ENCODE peak calls at places on chromosomes 13 and 19, in five cellular contexts. H is CD4-positive, CD25-positive, alpha-beta regulatory T cell; Y is cardiac muscle cell; Q is A673; L is AG04450. E is an unnamed sample.
A peak's percentile ranks its signal among the peaks of the same experiment; 100 is the strongest.

GRCh38 chr13:68359105-68359504 is 1129.0 kb upstream of the PCDH9 start:
- DNase-seq in H (no peak), Y (no peak), Q (no peak), L (no peak), E (no peak)

GRCh38 chr13:40992678-40993077 is 26.4 kb downstream of the ELF1 start:
- DNase-seq in H (no peak), Y (no peak), Q (peak; percentile 44), L (no peak), E (no peak)

GRCh38 chr13:41645313-41645712 is 188.0 kb downstream of the RGCC start:
- DNase-seq in H (no peak), Y (no peak), Q (no peak), L (peak; percentile 74), E (no peak)

GRCh38 chr13:101535192-101535746 is 82.8 kb downstream of the ITGBL1 start:
- DNase-seq in H (no peak), Y (no peak), Q (no peak), L (no peak), E (no peak)

GRCh38 chr19:14410054-14410774 is 8.9 kb downstream of the DDX39A start:
- DNase-seq in H (no peak), Y (no peak), Q (no peak), L (no peak), E (no peak)

GRCh38 chr13:85241045-85241444 is 558.2 kb downstream of the SLITRK6 start:
- DNase-seq in H (no peak), Y (no peak), Q (no peak), L (peak; percentile 24), E (no peak)

GRCh38 chr13:79060216-79060615 is 345.8 kb downstream of the RBM26 start:
- DNase-seq in H (no peak), Y (no peak), Q (peak; percentile 14), L (no peak), E (no peak)

GRCh38 chr19:48795855-48796142 is 15.0 kb downstream of the BCAT2 start:
- DNase-seq in H (no peak), Y (no peak), Q (no peak), L (no peak), E (no peak)

GRCh38 chr13:52815330-52815729 is 33.1 kb downstream of the PCDH8 start:
- DNase-seq in H (no peak), Y (no peak), Q (no peak), L (no peak), E (no peak)

GRCh38 chr13:33721719-33722118 is 96.2 kb upstream of the RFC3 start:
- DNase-seq in H (no peak), Y (peak; percentile 50), Q (no peak), L (no peak), E (no peak)

GRCh38 chr13:100646030-100646673 is 28.4 kb downstream of the TMTC4 start:
- DNase-seq in H (no peak), Y (peak; percentile 27), Q (peak; percentile 54), L (no peak), E (no peak)

GRCh38 chr19:4369888-4370260 is 26.5 kb downstream of the MPND start:
- DNase-seq in H (peak; percentile 48), Y (peak; percentile 55), Q (peak; percentile 48), L (no peak), E (peak; percentile 61)

GRCh38 chr13:113863511-113864302 is at the start of gene GAS6:
- DNase-seq in H (no peak), Y (peak; percentile 74), Q (no peak), L (no peak), E (no peak)

GRCh38 chr13:100273138-100273537 is 184.2 kb downstream of the PCCA start:
- DNase-seq in H (no peak), Y (no peak), Q (no peak), L (no peak), E (no peak)

GRCh38 chr13:96499646-96500045 is 409.7 kb downstream of the HS6ST3 start:
- DNase-seq in H (no peak), Y (no peak), Q (no peak), L (no peak), E (no peak)

GRCh38 chr13:114248011-114248410 is 13.3 kb downstream of the CDC16 start:
- DNase-seq in H (no peak), Y (no peak), Q (no peak), L (no peak), E (no peak)

GRCh38 chr19:56837892-56838679 is 2.4 kb downstream of the PEG3 start:
- DNase-seq in H (no peak), Y (no peak), Q (peak; percentile 79), L (no peak), E (peak; percentile 81)

GRCh38 chr19:41399091-41399490 is 1.5 kb downstream of the BCKDHA start:
- DNase-seq in H (no peak), Y (no peak), Q (no peak), L (no peak), E (no peak)
- H3K27ac ChIP-seq in H (no peak overlapping the region), Y (no peak overlapping the region), Q (peak overlapping the region; percentile 1), L (no peak overlapping the region), E (no peak overlapping the region)

GRCh38 chr19:47417746-47418594 is 1.4 kb downstream of the MEIS3 start:
- DNase-seq in H (no peak), Y (no peak), Q (no peak), L (no peak), E (no peak)
- H3K27ac ChIP-seq in H (no peak overlapping the region), Y (no peak overlapping the region), Q (no peak overlapping the region), L (peak overlapping the region; percentile 2), E (no peak overlapping the region)

GRCh38 chr19:41771410-41771809 is 16.1 kb downstream of the CEACAM6 start:
- DNase-seq in H (no peak), Y (no peak), Q (no peak), L (no peak), E (no peak)

GRCh38 chr19:41776700-41777099 is 19.7 kb upstream of the CEACAM3 start:
- DNase-seq in H (no peak), Y (no peak), Q (no peak), L (no peak), E (no peak)

GRCh38 chr19:41769608-41770007 is 14.3 kb downstream of the CEACAM6 start:
- DNase-seq in H (no peak), Y (no peak), Q (no peak), L (no peak), E (no peak)

DNA sequence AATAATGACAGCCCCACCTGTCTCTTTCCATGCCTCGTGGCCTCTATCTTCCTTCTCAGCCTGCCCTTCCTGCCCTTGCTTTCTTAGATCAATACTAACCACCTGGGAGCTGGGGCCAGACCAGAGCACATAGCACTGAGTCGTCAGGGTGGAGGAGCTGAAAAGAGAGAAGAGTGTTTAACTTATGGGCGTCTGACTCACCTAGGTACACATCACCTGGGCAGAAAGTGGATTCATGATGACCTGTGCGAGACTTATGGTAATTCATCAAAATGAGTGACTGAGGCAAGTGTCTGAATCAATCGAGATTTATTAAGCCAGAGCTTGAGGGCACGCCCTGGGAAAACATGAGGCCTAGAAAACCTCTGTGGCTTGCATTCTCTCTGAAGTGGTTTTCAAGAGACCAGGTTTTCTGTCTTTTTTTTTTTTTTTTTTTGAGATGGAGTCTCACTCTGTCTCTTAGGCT is 19.2 kb downstream of the CEACAM6 start:
- DNase-seq in H (peak; percentile 25), Y (no peak), Q (no peak), L (no peak), E (no peak)
- H3K27ac ChIP-seq in H (no peak overlapping the region), Y (no peak overlapping the region), Q (no peak overlapping the region), L (no peak overlapping the region), E (no peak overlapping the region)

GRCh38 chr19:45766919-45767346 is 2.1 kb downstream of the SIX5 start:
- DNase-seq in H (no peak), Y (peak; percentile 27), Q (no peak), L (no peak), E (no peak)

GRCh38 chr19:45767881-45768643 is 990 bp downstream of the SIX5 start:
- DNase-seq in H (no peak), Y (peak; percentile 74), Q (peak; percentile 69), L (no peak), E (no peak)

GRCh38 chr19:45766293-45766918 is 2.6 kb downstream of the SIX5 start:
- DNase-seq in H (no peak), Y (no peak), Q (no peak), L (no peak), E (no peak)

GRCh38 chr19:45768644-45769053 is 403 bp downstream of the SIX5 start:
- DNase-seq in H (peak; percentile 42), Y (peak; percentile 52), Q (peak; percentile 67), L (no peak), E (no peak)

DNA sequence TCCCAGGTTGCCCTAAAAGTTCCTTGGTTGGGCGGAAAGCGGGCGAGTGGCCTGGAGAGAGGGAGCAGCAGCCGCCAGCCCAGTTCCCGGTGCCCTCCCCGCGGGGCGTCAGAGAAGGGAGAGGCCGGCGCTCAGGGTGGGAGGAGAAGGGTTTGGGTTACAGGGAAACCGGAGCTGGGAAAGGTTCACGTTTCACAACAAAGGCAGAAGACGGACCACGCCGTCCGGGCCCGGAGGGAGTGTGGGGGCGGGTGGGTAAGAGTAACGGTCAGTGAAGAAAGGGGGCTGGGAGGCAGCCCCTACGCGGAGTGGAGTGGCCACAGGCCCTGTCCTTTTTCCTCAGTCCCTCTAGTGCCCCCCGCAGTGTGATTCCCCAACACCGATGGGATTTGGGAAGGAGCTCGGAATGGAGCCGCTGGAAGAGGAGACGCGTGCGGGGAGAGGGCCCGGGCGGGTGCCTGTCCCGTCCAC is 1.6 kb downstream of the SIX5 start:
- DNase-seq in H (no peak), Y (peak; percentile 95), Q (peak; percentile 69), L (peak; percentile 69), E (no peak)
- H3K27ac ChIP-seq in H (no peak overlapping the region), Y (peak overlapping the region; percentile 98), Q (peak overlapping the region; percentile 98), L (peak overlapping the region; percentile 91), E (peak overlapping the region; percentile 42)

DNA sequence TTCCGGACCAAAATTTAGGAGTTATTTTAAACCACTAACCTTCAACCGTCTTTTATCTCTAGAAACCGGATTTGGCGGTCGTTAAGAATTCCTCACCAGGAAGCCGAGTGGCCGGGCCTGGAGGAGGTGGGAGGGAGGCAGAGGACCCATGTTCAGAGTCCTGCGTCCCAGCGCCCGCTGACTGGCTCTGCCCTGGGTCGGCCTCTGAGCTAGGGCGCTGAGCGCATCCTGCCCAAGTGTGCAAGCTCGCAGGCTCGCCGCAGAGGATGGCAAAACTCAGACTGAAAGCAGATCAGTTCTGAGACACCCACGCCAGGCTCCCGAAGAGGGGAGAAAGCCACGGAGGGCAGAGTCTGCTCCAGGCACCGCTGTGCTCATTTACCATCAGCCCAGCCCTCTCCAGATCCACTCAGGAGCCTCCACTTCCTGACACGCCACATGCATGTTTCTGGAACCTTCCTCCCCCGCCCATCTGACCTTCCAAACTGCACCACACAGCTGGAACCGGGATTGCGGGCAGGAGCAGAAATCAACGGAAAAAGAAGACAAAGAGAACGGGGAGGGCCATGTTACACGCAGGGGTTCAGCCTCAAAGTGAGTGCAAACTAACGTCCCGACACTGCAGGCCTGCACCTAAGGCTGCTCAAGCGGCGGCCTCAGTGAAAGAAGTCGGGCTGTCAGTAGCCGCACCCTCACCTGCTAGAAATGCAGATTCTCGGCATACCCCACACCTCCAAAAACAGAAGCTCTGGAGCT is 8.2 kb downstream of the COL4A1 start:
- DNase-seq in H (no peak), Y (no peak), Q (no peak), L (no peak), E (no peak)
- H3K27ac ChIP-seq in H (no peak overlapping the region), Y (no peak overlapping the region), Q (no peak overlapping the region), L (no peak overlapping the region), E (no peak overlapping the region)

GRCh38 chr13:43269037-43269476 is 245.7 kb downstream of the DNAJC15 start:
- DNase-seq in H (no peak), Y (peak; percentile 44), Q (no peak), L (peak; percentile 98), E (no peak)
- H3K27ac ChIP-seq in H (no peak overlapping the region), Y (peak overlapping the region; percentile 94), Q (no peak overlapping the region), L (peak overlapping the region; percentile 91), E (no peak overlapping the region)